ENCODE peak calls at places on chromosome 12, in ten cellular contexts. N is HuH-7, B is neural crest cell, D is fibroblast of mammary gland, M is coronary artery, G is fibroblast of the aortic adventitia, L is EH, K is right lobe of liver, V is tibial nerve, O is transverse colon. W is an unnamed sample.

GRCh38 chr12:118979763-118980406 is 1.5 kb upstream of the SRRM4 start:
- DNase-seq in G (peak), N (peak), K (peak), L (peak), O (peak), V (no peak), M (no peak), B (peak), D (peak), W (peak)

GRCh38 chr12:4275869-4276253 is 2.3 kb downstream of the CCND2 start:
- DNase-seq in G (no peak), K (no peak), V (no peak), N (no peak), M (no peak), B (no peak), D (no peak), O (peak), L (no peak), W (no peak)

GRCh38 chr12:127381043-127381668 is 885.8 kb upstream of the TMEM132C start:
- DNase-seq in N (peak), V (no peak), G (peak), O (peak), M (no peak), L (peak), D (peak), B (peak), K (peak), W (no peak)

GRCh38 chr12:114400925-114401324 is 5.0 kb downstream of the TBX5 start:
- DNase-seq in D (peak), O (no peak), G (no peak), M (no peak), B (no peak), V (no peak), K (no peak), N (no peak), L (peak), W (no peak)

GRCh38 chr12:101685121-101685520 is 12.3 kb upstream of the CHPT1 start:
- DNase-seq in K (no peak), B (no peak), V (no peak), L (peak), G (no peak), M (no peak), D (no peak), N (no peak), O (no peak), W (no peak)

GRCh38 chr12:94684416-94684815 is 34.1 kb upstream of the TMCC3 start:
- DNase-seq in G (no peak), N (no peak), M (no peak), B (no peak), L (no peak), D (no peak), O (no peak), V (no peak), K (no peak), W (no peak)

GRCh38 chr12:93065896-93066295 is 136.8 kb upstream of the EEA1 start:
- DNase-seq in D (no peak), N (no peak), B (no peak), O (no peak), G (no peak), V (no peak), M (no peak), K (no peak), L (no peak), W (no peak)

GRCh38 chr12:30417697-30418231 is 277.9 kb downstream of the IPO8 start:
- DNase-seq in B (no peak), K (no peak), O (peak), L (peak), M (no peak), G (peak), D (peak), V (no peak), N (no peak), W (peak)

GRCh38 chr12:87317302-87317701 is 711.9 kb downstream of the C12orf50 start:
- DNase-seq in M (no peak), N (no peak), K (no peak), V (no peak), D (no peak), G (no peak), O (no peak), L (no peak), B (no peak), W (peak)

W was measured in endothelial cell of umbilical vein.